ENCODE peak calls at places on chromosomes 1 and 21, in five cellular contexts. S, H, V, J and M are unnamed samples.

GRCh38 chr1:2442676-2443075 is 30.3 kb upstream of the PEX10 start:
- DNase-seq in S (no peak), V (no peak), J (no peak), H (no peak), M (no peak)

GRCh38 chr1:235998812-235999211 is 66.1 kb downstream of the NID1 start:
- DNase-seq in V (peak; percentile 36), J (no peak), H (peak; percentile 64), S (no peak), M (peak; percentile 38)

GRCh38 chr1:40784141-40784770 is 669 bp downstream of the KCNQ4 start:
- DNase-seq in H (no peak), J (no peak), S (no peak), V (peak; percentile 68), M (peak; percentile 69)

GRCh38 chr1:150366416-150367296 is 2.7 kb downstream of the RPRD2 start:
- DNase-seq in J (peak; percentile 20), V (peak; percentile 30), S (no peak), H (peak; percentile 39), M (no peak)

GRCh38 chr1:113677250-113678158 is 81.8 kb downstream of the PHTF1 start:
- DNase-seq in V (peak; percentile 61), H (peak; percentile 89), J (peak; percentile 39), S (peak; percentile 45), M (peak; percentile 52)

GRCh38 chr1:245079021-245079609 is 75.7 kb upstream of the KIF26B start:
- DNase-seq in J (peak; percentile 53), V (no peak), S (peak; percentile 32), H (peak; percentile 74), M (no peak)

GRCh38 chr1:14366361-14367018 is 232.0 kb upstream of the KAZN start:
- DNase-seq in H (no peak), J (no peak), V (no peak), S (peak; percentile 57), M (no peak)

GRCh38 chr1:242828828-242829227 is 304.3 kb upstream of the PLD5 start:
- DNase-seq in H (no peak), V (no peak), J (no peak), S (no peak), M (no peak)

GRCh38 chr21:45045481-45045880 is 28.9 kb upstream of the ADARB1 start:
- DNase-seq in S (no peak), J (no peak), V (no peak), H (peak; percentile 31), M (no peak)

GRCh38 chr1:233631810-233632375 is 18.0 kb downstream of the KCNK1 start:
- DNase-seq in S (no peak), J (no peak), V (no peak), H (no peak), M (no peak)

GRCh38 chr1:157878059-157878458 is 36.5 kb upstream of the CD5L start:
- DNase-seq in S (peak; percentile 50), J (peak; percentile 35), H (peak; percentile 33), V (no peak), M (no peak)

GRCh38 chr21:45030637-45031218 is 43.7 kb upstream of the ADARB1 start:
- DNase-seq in V (no peak), H (no peak), S (peak; percentile 50), J (no peak), M (no peak)

GRCh38 chr1:165703648-165704047 is 5.3 kb upstream of the ALDH9A1 start:
- DNase-seq in V (no peak), S (no peak), J (no peak), H (no peak), M (no peak)

GRCh38 chr1:62381831-62382505 is 54.9 kb upstream of the USP1 start:
- DNase-seq in J (no peak), V (no peak), S (no peak), H (no peak), M (no peak)

GRCh38 chr1:156705918-156706646 is 699 bp upstream of the CRABP2 start:
- DNase-seq in S (peak; percentile 72), H (no peak), V (peak; percentile 92), J (no peak), M (peak; percentile 85)

GRCh38 chr21:25453524-25453923 is 153.8 kb downstream of the MRPL39 start:
- DNase-seq in S (no peak), V (no peak), H (peak; percentile 29), J (no peak), M (no peak)

GRCh38 chr1:153260473-153260979 is 1.0 kb downstream of the LORICRIN start:
- DNase-seq in S (no peak), H (no peak), J (no peak), V (peak; percentile 41), M (peak; percentile 38)

GRCh38 chr1:2228684-2229031 is 539 bp downstream of the SKI start:
- DNase-seq in S (no peak), V (no peak), H (peak; percentile 45), J (no peak), M (peak; percentile 67)

GRCh38 chr1:27026621-27027574 is 14.2 kb upstream of the TENT5B start:
- DNase-seq in J (no peak), H (peak; percentile 80), S (peak; percentile 90), V (no peak), M (no peak)

GRCh38 chr1:41003640-41004220 is 17.8 kb downstream of the SLFNL1 start:
- DNase-seq in H (peak; percentile 99), S (peak; percentile 99), V (peak; percentile 80), J (peak; percentile 99), M (peak; percentile 86)

GRCh38 chr1:240946926-240947325 is 335.0 kb upstream of the GREM2 start:
- DNase-seq in H (peak; percentile 58), J (peak; percentile 48), V (peak; percentile 24), S (peak; percentile 75), M (peak; percentile 31)